ENCODE peak calls at places on chromosomes 5 and 9, in seven cellular contexts. R, H, M, I, G, J and E are unnamed samples.

GRCh38 chr5:164501344-164501743 is 995.9 kb downstream of the MAT2B start:
- DNase-seq in R (no peak), H (no peak), M (no peak), I (no peak), G (no peak), J (no peak), E (no peak)

GRCh38 chr9:119094086-119094485 is 275.1 kb downstream of the BRINP1 start:
- DNase-seq in R (no peak), H (no peak), M (no peak), I (no peak), G (no peak), J (no peak), E (no peak)

GRCh38 chr9:89277454-89277853 is 33.5 kb upstream of the CKS2 start:
- DNase-seq in R (no peak), H (no peak), M (no peak), I (no peak), G (no peak), J (no peak), E (no peak)

GRCh38 chr9:35658144-35658893 is at the start of gene CCDC107:
- DNase-seq in R (peak), H (peak), M (peak), I (peak), G (peak), J (peak), E (peak)

GRCh38 chr5:144191998-144192397 is 21.3 kb downstream of the KCTD16 start:
- DNase-seq in R (no peak), H (no peak), M (no peak), I (peak), G (no peak), J (peak), E (no peak)

GRCh38 chr5:71938886-71939285 is 168.4 kb upstream of the MAP1B start:
- DNase-seq in R (no peak), H (no peak), M (no peak), I (no peak), G (no peak), J (no peak), E (peak)

GRCh38 chr5:133680830-133681555 is 68.7 kb upstream of the FSTL4 start:
- DNase-seq in R (no peak), H (no peak), M (no peak), I (no peak), G (no peak), J (no peak), E (peak)

GRCh38 chr5:1219768-1220100 is 5.4 kb upstream of the SLC6A18 start:
- DNase-seq in R (no peak), H (no peak), M (no peak), I (no peak), G (no peak), J (no peak), E (no peak)

GRCh38 chr5:149664666-149665415 is 65.3 kb upstream of the PPARGC1B start:
- DNase-seq in R (no peak), H (no peak), M (no peak), I (no peak), G (no peak), J (no peak), E (no peak)

GRCh38 chr9:134226221-134226930 is 62.0 kb upstream of the RNU6ATAC start:
- DNase-seq in R (peak), H (no peak), M (no peak), I (no peak), G (no peak), J (no peak), E (no peak)

GRCh38 chr5:139660105-139660915 is 12.2 kb downstream of the CXXC5 start:
- DNase-seq in R (peak), H (no peak), M (no peak), I (no peak), G (no peak), J (no peak), E (no peak)

GRCh38 chr9:32500768-32501167 is 25.2 kb downstream of the RIGI start:
- DNase-seq in R (no peak), H (no peak), M (no peak), I (no peak), G (no peak), J (no peak), E (no peak)

GRCh38 chr5:61631438-61631941 is 299.4 kb downstream of the ZSWIM6 start:
- DNase-seq in R (peak), H (no peak), M (no peak), I (no peak), G (no peak), J (no peak), E (no peak)

GRCh38 chr9:89747589-89747988 is 142.8 kb downstream of the GADD45G start:
- DNase-seq in R (peak), H (no peak), M (no peak), I (no peak), G (no peak), J (no peak), E (no peak)

GRCh38 chr5:135977375-135977928 is 22.7 kb upstream of the LECT2 start:
- DNase-seq in R (peak), H (no peak), M (peak), I (peak), G (peak), J (no peak), E (peak)

GRCh38 chr9:131537946-131538345 is 6.9 kb upstream of the UCK1 start:
- DNase-seq in R (no peak), H (no peak), M (no peak), I (no peak), G (no peak), J (no peak), E (no peak)

GRCh38 chr9:98241357-98242104 is 13.9 kb downstream of the TBC1D2 start:
- DNase-seq in R (no peak), H (no peak), M (no peak), I (no peak), G (no peak), J (no peak), E (no peak)

GRCh38 chr9:33794560-33794959 is 801 bp upstream of the PRSS3 start:
- DNase-seq in R (no peak), H (no peak), M (no peak), I (no peak), G (no peak), J (no peak), E (no peak)

GRCh38 chr5:58477760-58478159 is 13.5 kb upstream of the GAPT start:
- DNase-seq in R (no peak), H (no peak), M (no peak), I (no peak), G (no peak), J (no peak), E (no peak)

GRCh38 chr9:130535818-130536521 is 43.4 kb upstream of the FUBP3 start:
- DNase-seq in R (no peak), H (no peak), M (no peak), I (no peak), G (no peak), J (no peak), E (no peak)

GRCh38 chr9:131641618-131642495 is 96.5 kb downstream of the PRRT1B start:
- DNase-seq in R (no peak), H (no peak), M (no peak), I (no peak), G (no peak), J (no peak), E (no peak)